ENCODE peak calls at places on chromosome 20, in five cellular contexts. One of them, this sample, is unnamed.

GRCh38 chr20:3164043-3164762 is 4.5 kb upstream of the FASTKD5 start:
- DNase-seq in stimulated activated CD4-positive, alpha-beta T cell treated with anti-CD3 and anti-CD28 coated beads, Interleukin-4, amount 100 ng/mL, for 1 hour: no peak
- DNase-seq in RKO: no peak
- DNase-seq in HEK293T: no peak
- DNase-seq in brain microvascular endothelial cell: no peak
- DNase-seq in this sample: no peak

GRCh38 chr20:1377341-1377871 is 15.4 kb downstream of the FKBP1A start:
- DNase-seq in RKO: no peak
- DNase-seq in HEK293T: no peak
- DNase-seq in stimulated activated CD4-positive, alpha-beta T cell treated with anti-CD3 and anti-CD28 coated beads, Interleukin-4, amount 100 ng/mL, for 1 hour: no peak
- DNase-seq in brain microvascular endothelial cell: no peak
- DNase-seq in this sample: no peak

GRCh38 chr20:45066372-45066771 is 34.6 kb downstream of the KCNS1 start:
- DNase-seq in stimulated activated CD4-positive, alpha-beta T cell treated with anti-CD3 and anti-CD28 coated beads, Interleukin-4, amount 100 ng/mL, for 1 hour: no peak
- DNase-seq in RKO: no peak
- DNase-seq in HEK293T: no peak
- DNase-seq in brain microvascular endothelial cell: no peak
- DNase-seq in this sample: no peak

GRCh38 chr20:26243731-26244130 is 547.1 kb upstream of the ZNF337 start:
- DNase-seq in RKO: no peak
- DNase-seq in HEK293T: no peak
- DNase-seq in brain microvascular endothelial cell: no peak
- DNase-seq in stimulated activated CD4-positive, alpha-beta T cell treated with anti-CD3 and anti-CD28 coated beads, Interleukin-4, amount 100 ng/mL, for 1 hour: no peak
- DNase-seq in this sample: no peak

GRCh38 chr20:48238326-48238725 is 453.0 kb upstream of the SULF2 start:
- DNase-seq in brain microvascular endothelial cell: peak
- DNase-seq in stimulated activated CD4-positive, alpha-beta T cell treated with anti-CD3 and anti-CD28 coated beads, Interleukin-4, amount 100 ng/mL, for 1 hour: no peak
- DNase-seq in RKO: peak
- DNase-seq in HEK293T: no peak
- DNase-seq in this sample: peak

GRCh38 chr20:37866051-37866450 is 36.9 kb upstream of the VSTM2L start:
- DNase-seq in brain microvascular endothelial cell: no peak
- DNase-seq in RKO: no peak
- DNase-seq in HEK293T: no peak
- DNase-seq in stimulated activated CD4-positive, alpha-beta T cell treated with anti-CD3 and anti-CD28 coated beads, Interleukin-4, amount 100 ng/mL, for 1 hour: no peak
- DNase-seq in this sample: no peak

GRCh38 chr20:16292227-16292626 is 281.0 kb downstream of the KIF16B start:
- DNase-seq in RKO: peak
- DNase-seq in stimulated activated CD4-positive, alpha-beta T cell treated with anti-CD3 and anti-CD28 coated beads, Interleukin-4, amount 100 ng/mL, for 1 hour: no peak
- DNase-seq in HEK293T: no peak
- DNase-seq in brain microvascular endothelial cell: no peak
- DNase-seq in this sample: no peak

GRCh38 chr20:37315293-37316110 is 26.0 kb downstream of the MANBAL start:
- DNase-seq in brain microvascular endothelial cell: peak
- DNase-seq in stimulated activated CD4-positive, alpha-beta T cell treated with anti-CD3 and anti-CD28 coated beads, Interleukin-4, amount 100 ng/mL, for 1 hour: no peak
- DNase-seq in RKO: no peak
- DNase-seq in HEK293T: no peak
- DNase-seq in this sample: peak

GRCh38 chr20:36470482-36471062 is 70.7 kb upstream of the MYL9 start:
- DNase-seq in brain microvascular endothelial cell: no peak
- DNase-seq in RKO: no peak
- DNase-seq in HEK293T: no peak
- DNase-seq in stimulated activated CD4-positive, alpha-beta T cell treated with anti-CD3 and anti-CD28 coated beads, Interleukin-4, amount 100 ng/mL, for 1 hour: no peak
- DNase-seq in this sample: no peak

GRCh38 chr20:9439806-9440205 is 74.6 kb upstream of the LAMP5 start:
- DNase-seq in stimulated activated CD4-positive, alpha-beta T cell treated with anti-CD3 and anti-CD28 coated beads, Interleukin-4, amount 100 ng/mL, for 1 hour: no peak
- DNase-seq in HEK293T: no peak
- DNase-seq in brain microvascular endothelial cell: no peak
- DNase-seq in RKO: no peak
- DNase-seq in this sample: no peak

GRCh38 chr20:9507544-9508239 is 6.7 kb upstream of the LAMP5 start:
- DNase-seq in HEK293T: no peak
- DNase-seq in stimulated activated CD4-positive, alpha-beta T cell treated with anti-CD3 and anti-CD28 coated beads, Interleukin-4, amount 100 ng/mL, for 1 hour: no peak
- DNase-seq in RKO: no peak
- DNase-seq in brain microvascular endothelial cell: no peak
- DNase-seq in this sample: no peak

GRCh38 chr20:1809611-1810510 is 85.3 kb upstream of the SIRPA start:
- DNase-seq in RKO: peak
- DNase-seq in brain microvascular endothelial cell: peak
- DNase-seq in stimulated activated CD4-positive, alpha-beta T cell treated with anti-CD3 and anti-CD28 coated beads, Interleukin-4, amount 100 ng/mL, for 1 hour: no peak
- DNase-seq in HEK293T: no peak
- DNase-seq in this sample: peak

GRCh38 chr20:9981834-9982233 is 53.0 kb upstream of the ANKEF1 start:
- DNase-seq in RKO: peak
- DNase-seq in HEK293T: no peak
- DNase-seq in stimulated activated CD4-positive, alpha-beta T cell treated with anti-CD3 and anti-CD28 coated beads, Interleukin-4, amount 100 ng/mL, for 1 hour: no peak
- DNase-seq in brain microvascular endothelial cell: no peak
- DNase-seq in this sample: no peak

GRCh38 chr20:47785900-47786762 is 850 bp upstream of the SULF2 start:
- DNase-seq in stimulated activated CD4-positive, alpha-beta T cell treated with anti-CD3 and anti-CD28 coated beads, Interleukin-4, amount 100 ng/mL, for 1 hour: no peak
- DNase-seq in RKO: no peak
- DNase-seq in HEK293T: peak
- DNase-seq in brain microvascular endothelial cell: peak
- DNase-seq in this sample: peak

GRCh38 chr20:41960166-41960565 is 342.0 kb upstream of the CHD6 start:
- DNase-seq in HEK293T: no peak
- DNase-seq in RKO: no peak
- DNase-seq in brain microvascular endothelial cell: no peak
- DNase-seq in stimulated activated CD4-positive, alpha-beta T cell treated with anti-CD3 and anti-CD28 coated beads, Interleukin-4, amount 100 ng/mL, for 1 hour: no peak
- DNase-seq in this sample: no peak

GRCh38 chr20:48012401-48012974 is 227.2 kb upstream of the SULF2 start:
- DNase-seq in brain microvascular endothelial cell: peak
- DNase-seq in stimulated activated CD4-positive, alpha-beta T cell treated with anti-CD3 and anti-CD28 coated beads, Interleukin-4, amount 100 ng/mL, for 1 hour: no peak
- DNase-seq in RKO: peak
- DNase-seq in HEK293T: no peak
- DNase-seq in this sample: peak

GRCh38 chr20:61967300-61967699 is 98.4 kb downstream of the TAF4 start:
- DNase-seq in RKO: no peak
- DNase-seq in stimulated activated CD4-positive, alpha-beta T cell treated with anti-CD3 and anti-CD28 coated beads, Interleukin-4, amount 100 ng/mL, for 1 hour: no peak
- DNase-seq in brain microvascular endothelial cell: no peak
- DNase-seq in HEK293T: no peak
- DNase-seq in this sample: no peak

GRCh38 chr20:44966030-44966961 is at the start of gene STK4:
- DNase-seq in brain microvascular endothelial cell: peak
- DNase-seq in HEK293T: peak
- DNase-seq in stimulated activated CD4-positive, alpha-beta T cell treated with anti-CD3 and anti-CD28 coated beads, Interleukin-4, amount 100 ng/mL, for 1 hour: peak
- DNase-seq in RKO: peak
- DNase-seq in this sample: peak

GRCh38 chr20:33051333-33051732 is 2.4 kb upstream of the BPIFB3 start:
- DNase-seq in stimulated activated CD4-positive, alpha-beta T cell treated with anti-CD3 and anti-CD28 coated beads, Interleukin-4, amount 100 ng/mL, for 1 hour: no peak
- DNase-seq in brain microvascular endothelial cell: no peak
- DNase-seq in RKO: no peak
- DNase-seq in HEK293T: no peak
- DNase-seq in this sample: no peak

GRCh38 chr20:50297498-50298348 is 107.1 kb downstream of the CEBPB start:
- DNase-seq in HEK293T: no peak
- DNase-seq in RKO: no peak
- DNase-seq in brain microvascular endothelial cell: no peak
- DNase-seq in stimulated activated CD4-positive, alpha-beta T cell treated with anti-CD3 and anti-CD28 coated beads, Interleukin-4, amount 100 ng/mL, for 1 hour: no peak
- DNase-seq in this sample: no peak

This sample was measured in astrocyte of the spinal cord.